ENCODE peak calls at places on chromosomes 13 and 19, in eight cellular contexts. E is thyroid gland, V is esophagus muscularis mucosa, W is K562, O is astrocyte, Q is neural progenitor cell, R is lung, J is left lung. H is an unnamed sample.
A peak's percentile ranks its signal among the peaks of the same experiment; 100 is the strongest.

GRCh38 chr19:12331211-12331941 is 2.1 kb downstream of the ZNF563 start:
- DNase-seq in E (peak; percentile 79), Q (peak; percentile 13), R (no peak), O (no peak), V (no peak), W (no peak), J (no peak), H (no peak)

GRCh38 chr19:12564016-12564664 is 12.9 kb upstream of the ZNF564 start:
- DNase-seq in Q (peak; percentile 87), W (peak; percentile 84), R (peak; percentile 90), E (peak; percentile 90), J (peak; percentile 86), V (peak; percentile 96), O (peak; percentile 64), H (peak; percentile 91)

GRCh38 chr13:112756967-112757758 is 67.3 kb downstream of the ATP11A start:
- DNase-seq in W (no peak), R (no peak), V (no peak), O (no peak), J (no peak), E (no peak), Q (peak; percentile 77), H (no peak)

GRCh38 chr13:38361551-38362262 is 12.1 kb downstream of the UFM1 start:
- DNase-seq in V (no peak), J (no peak), O (no peak), E (no peak), W (no peak), Q (no peak), R (no peak), H (no peak)

GRCh38 chr13:25908390-25908789 is 143.4 kb downstream of the SHISA2 start:
- DNase-seq in E (peak; percentile 87), R (no peak), Q (peak; percentile 69), J (no peak), O (no peak), V (no peak), W (no peak), H (no peak)

GRCh38 chr19:6608950-6609349 is 18.0 kb upstream of the CD70 start:
- DNase-seq in Q (no peak), E (no peak), J (no peak), W (no peak), V (no peak), O (no peak), R (no peak), H (no peak)

GRCh38 chr13:30339721-30340366 is 32.5 kb upstream of the KATNAL1 start:
- DNase-seq in E (no peak), J (no peak), Q (no peak), V (no peak), W (no peak), R (no peak), O (peak; percentile 14), H (no peak)

GRCh38 chr19:23395041-23395721 is at the start of gene ZNF91:
- DNase-seq in V (peak; percentile 99), W (peak; percentile 53), Q (peak; percentile 98), O (peak; percentile 95), R (peak; percentile 95), J (peak; percentile 96), E (peak; percentile 99), H (peak; percentile 99)

GRCh38 chr19:39671739-39672363 is 16.1 kb downstream of the LGALS16 start:
- DNase-seq in Q (peak; percentile 78), E (peak; percentile 35), W (no peak), O (peak; percentile 8), V (peak; percentile 72), R (peak; percentile 36), J (no peak), H (no peak)

GRCh38 chr13:51832471-51833152 is 12.4 kb downstream of the TMEM272 start:
- DNase-seq in R (no peak), V (no peak), O (no peak), E (peak; percentile 17), W (no peak), J (no peak), Q (peak; percentile 48), H (peak; percentile 49)

GRCh38 chr19:17687857-17688784 is at the start of gene UNC13A:
- DNase-seq in J (no peak), Q (peak; percentile 92), O (no peak), V (no peak), W (peak; percentile 88), E (peak; percentile 21), R (no peak), H (no peak)

GRCh38 chr13:102002271-102002670 is 399.6 kb downstream of the FGF14 start:
- DNase-seq in Q (no peak), V (no peak), J (no peak), R (no peak), E (no peak), O (no peak), W (no peak), H (no peak)

GRCh38 chr13:70311175-70311574 is 202.9 kb upstream of the KLHL1 start:
- DNase-seq in E (no peak), J (no peak), V (no peak), R (no peak), W (no peak), Q (no peak), O (no peak), H (no peak)

DNA sequence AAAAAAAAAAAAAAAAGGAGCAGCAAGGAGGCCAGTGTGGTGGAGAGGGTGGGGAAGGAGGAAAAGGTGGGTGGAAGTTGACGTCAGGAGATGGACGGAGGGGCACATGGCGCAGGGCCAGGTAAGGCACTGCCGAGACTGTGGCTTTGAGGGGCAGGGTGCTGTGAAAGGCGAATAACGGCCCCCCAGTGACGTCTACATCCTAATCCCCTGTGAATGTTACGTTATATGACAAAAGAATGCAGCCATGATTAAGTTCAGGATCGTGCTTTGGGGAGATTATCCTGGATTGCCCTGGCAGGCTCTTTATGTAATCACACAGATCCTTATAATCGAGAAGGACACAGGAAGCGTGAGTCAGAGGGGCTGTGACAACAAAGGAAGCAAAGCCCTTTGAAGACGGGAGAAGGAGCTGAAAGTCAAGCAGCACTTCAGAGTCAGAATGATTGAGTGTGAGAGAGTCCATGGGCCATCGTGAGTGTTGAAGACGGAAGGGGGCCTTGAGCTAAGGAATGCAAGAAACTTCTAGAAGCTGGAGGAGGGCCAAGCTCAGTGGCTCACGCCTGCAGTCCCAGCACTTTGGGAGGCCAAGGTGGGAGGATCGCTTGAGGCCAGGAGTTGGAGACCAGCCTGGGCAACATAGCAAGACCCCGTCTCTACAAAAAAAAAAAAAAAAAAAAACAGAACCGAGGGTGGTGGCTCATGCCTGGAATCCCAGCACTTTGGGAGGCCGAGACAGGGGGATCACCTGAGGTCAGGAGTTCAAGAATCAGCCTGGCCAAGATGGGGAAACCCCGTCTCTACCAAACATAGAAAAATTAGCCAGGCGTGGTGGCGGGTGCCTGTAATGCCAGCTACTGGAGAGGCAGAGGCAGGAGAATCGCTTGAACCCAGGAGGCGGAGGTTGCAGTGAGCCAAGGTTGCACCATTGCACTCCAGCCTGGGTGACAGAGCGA is 13.8 kb upstream of the CEACAM16 start:
- DNase-seq in J (peak; percentile 71), V (no peak), O (peak; percentile 96), W (peak; percentile 26), R (peak; percentile 65), E (peak; percentile 48), Q (peak; percentile 28), H (no peak)
- H3K27ac ChIP-seq in J (peak overlapping the region; percentile 70), V (peak overlapping the region; percentile 40), O (peak overlapping the region; percentile 49), W (peak overlapping the region; percentile 35), R (peak overlapping the region; percentile 38), E (no peak overlapping the region), Q (no peak overlapping the region), H (no peak overlapping the region)

DNA sequence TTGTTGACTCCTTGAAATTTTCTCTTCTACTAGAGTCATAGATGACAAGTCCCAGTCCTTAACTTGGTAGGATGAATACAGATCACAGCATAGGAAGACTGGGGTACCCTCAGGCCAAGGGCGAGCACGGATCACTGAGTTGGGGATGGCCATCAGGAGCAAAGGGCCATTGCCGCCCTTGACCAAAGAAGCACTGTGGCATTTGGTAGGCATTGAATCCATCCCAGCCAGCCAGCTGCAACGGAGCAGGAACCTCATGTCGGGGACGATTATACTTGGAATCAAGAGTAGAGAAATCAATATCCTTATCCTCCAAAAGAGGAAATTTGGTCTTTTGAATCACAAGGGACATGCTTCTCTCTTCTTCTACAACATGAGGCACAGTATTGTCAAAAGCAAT is 50.1 kb upstream of the ZNF573 start:
- DNase-seq in V (no peak), E (no peak), Q (no peak), J (no peak), W (no peak), O (no peak), R (no peak), H (no peak)
- H3K9me3 ChIP-seq in V (peaks cover 99% of the 10 kb centered on the region), E (no peaks in the 10 kb centered on the region), Q (no peaks in the 10 kb centered on the region), J (peaks cover 5% of the 10 kb centered on the region), W (no peaks in the 10 kb centered on the region), O (peaks cover 28% of the 10 kb centered on the region), R (peaks cover 16% of the 10 kb centered on the region), H (peaks cover 99% of the 10 kb centered on the region)

DNA sequence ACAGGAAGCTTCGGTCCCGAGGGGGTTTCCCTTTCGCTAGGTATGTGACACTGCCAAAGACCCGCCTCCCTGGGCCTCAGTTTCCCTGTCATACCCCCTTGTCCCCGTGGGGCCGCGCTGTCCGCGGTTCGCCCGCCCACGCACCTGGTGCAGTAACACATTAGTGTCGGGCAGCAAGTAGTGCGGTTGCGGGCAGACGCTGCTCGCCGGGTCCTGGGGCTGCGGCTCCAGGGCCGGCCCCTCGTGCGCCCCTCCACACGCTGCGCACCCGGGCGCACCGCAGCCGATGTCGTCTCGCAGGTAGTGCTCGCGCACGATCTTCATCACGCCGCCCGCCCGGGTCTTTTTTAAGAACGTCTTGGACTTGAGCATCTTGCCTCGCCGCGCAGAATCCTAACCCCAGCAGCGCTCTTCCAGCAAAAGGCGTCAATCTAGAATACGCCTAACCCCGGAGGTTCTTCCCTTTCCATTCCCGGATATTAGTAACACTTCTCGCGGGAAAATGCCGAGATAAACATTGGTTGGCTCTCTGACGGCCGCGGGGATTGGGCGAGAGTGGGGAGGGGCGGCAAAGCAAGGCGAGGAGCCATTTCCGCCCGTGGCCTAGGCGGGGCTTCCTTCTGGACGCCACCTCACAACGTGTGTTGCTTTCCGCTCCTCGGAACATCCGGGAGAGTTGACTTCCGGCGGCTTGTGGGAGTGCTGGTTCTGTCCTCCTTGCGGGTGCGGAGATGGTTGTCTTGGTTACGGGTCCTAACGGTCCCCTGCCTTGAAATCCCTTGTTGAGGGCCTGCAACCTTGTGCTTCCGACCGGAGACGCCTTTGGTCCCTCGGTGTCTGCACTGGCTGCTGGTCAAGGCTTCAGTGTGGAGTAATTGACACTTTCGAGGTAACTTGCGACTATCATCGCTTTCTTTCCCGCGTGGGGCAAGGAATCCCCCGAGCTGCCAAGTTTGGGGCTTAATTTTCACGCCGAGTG is at the start of the genes DIS3 and PIBF1:
- DNase-seq in R (peak; percentile 98), W (peak; percentile 82), V (peak; percentile 99), J (peak; percentile 98), Q (peak; percentile 98), E (peak; percentile 98), O (peak; percentile 96), H (peak; percentile 98)
- TF ChIP-seq CTCF in R (no peak), W (no peak), V (no peak), J (no peak), Q (no peak), E (no peak), O (no peak), H (no peak)

DNA sequence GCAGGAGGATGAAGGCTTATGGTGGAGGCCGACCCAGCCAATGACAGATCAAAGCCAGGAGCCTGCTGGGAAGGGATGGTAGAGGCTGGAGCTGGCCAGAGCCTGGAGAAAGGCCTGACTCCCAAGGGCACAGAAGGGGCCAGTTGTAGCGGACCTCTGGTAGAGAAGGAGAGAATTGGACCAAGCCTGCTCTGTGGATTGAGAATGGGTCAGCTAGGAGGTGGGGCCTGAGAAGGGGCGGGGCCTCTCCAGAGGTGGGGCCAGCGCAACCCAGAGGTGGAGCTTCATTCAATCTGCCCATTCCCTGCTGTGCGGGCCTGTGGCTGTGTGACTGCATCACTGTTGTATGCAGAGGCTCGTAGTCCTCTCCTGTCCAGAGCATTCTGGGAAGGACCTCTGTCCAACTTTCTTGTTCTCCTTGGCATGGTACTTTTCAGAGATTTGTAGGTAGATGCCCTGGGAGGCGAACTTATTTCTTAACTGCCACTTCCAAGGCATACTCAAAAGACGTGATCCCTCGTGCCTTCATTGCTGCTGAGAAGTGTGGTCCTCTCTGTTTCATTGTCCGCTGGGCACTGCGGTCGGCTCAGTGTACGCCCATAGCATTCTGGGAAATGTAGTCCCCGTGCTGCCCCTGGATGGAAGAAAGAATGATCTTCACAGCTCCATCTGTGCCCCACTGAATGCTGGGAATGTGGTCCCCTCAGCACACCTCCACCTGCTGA is 6.7 kb downstream of the GRIN2D start:
- DNase-seq in J (no peak), W (peak; percentile 73), E (no peak), V (no peak), Q (peak; percentile 75), R (no peak), O (peak; percentile 62), H (peak; percentile 81)
- H3K27ac ChIP-seq in J (no peak overlapping the region), W (peak overlapping the region; percentile 85), E (no peak overlapping the region), V (peak overlapping the region; percentile 36), Q (no peak overlapping the region), R (no peak overlapping the region), O (peak overlapping the region; percentile 71), H (no peak overlapping the region)